ENCODE peak calls at places on chromosome 21, in ten cellular contexts. One of them, this sample, is unnamed.

GRCh38 chr21:36355071-36355680 is 30.0 kb upstream of the CHAF1B start:
- DNase-seq in aorta: no peak
- DNase-seq in stimulated activated CD4-positive, alpha-beta T cell treated with anti-CD3 and anti-CD28 coated beads, Interleukin-4, amount 100 ng/mL, for 1 hour: no peak
- DNase-seq in hippocampal formation: no peak
- DNase-seq in left ventricle myocardium inferior: no peak
- DNase-seq in esophagus squamous epithelium: no peak
- DNase-seq in transverse colon: no peak
- DNase-seq in ACHN: no peak
- DNase-seq in activated T-cell treated with anti-CD3 and anti-CD28 coated beads, Interleukin-2, amount 50 U/mL, for 1 hour: no peak
- DNase-seq in stimulated activated CD8-positive, alpha-beta memory T cell treated with anti-CD3 and anti-CD28 coated beads, Interleukin-7, amount 100 ng/mL, for 24 hours: no peak
- DNase-seq in this sample: no peak

GRCh38 chr21:33640697-33641338 is 723 bp downstream of the CRYZL1 start:
- DNase-seq in stimulated activated CD8-positive, alpha-beta memory T cell treated with anti-CD3 and anti-CD28 coated beads, Interleukin-7, amount 100 ng/mL, for 24 hours: no peak
- DNase-seq in stimulated activated CD4-positive, alpha-beta T cell treated with anti-CD3 and anti-CD28 coated beads, Interleukin-4, amount 100 ng/mL, for 1 hour: no peak
- DNase-seq in hippocampal formation: no peak
- DNase-seq in ACHN: peak
- DNase-seq in esophagus squamous epithelium: no peak
- DNase-seq in activated T-cell treated with anti-CD3 and anti-CD28 coated beads, Interleukin-2, amount 50 U/mL, for 1 hour: no peak
- DNase-seq in transverse colon: peak
- DNase-seq in left ventricle myocardium inferior: no peak
- DNase-seq in aorta: no peak
- DNase-seq in this sample: no peak

GRCh38 chr21:41954654-41955499 is 1.1 kb upstream of the C2CD2 start:
- DNase-seq in activated T-cell treated with anti-CD3 and anti-CD28 coated beads, Interleukin-2, amount 50 U/mL, for 1 hour: no peak
- DNase-seq in aorta: peak
- DNase-seq in hippocampal formation: no peak
- DNase-seq in left ventricle myocardium inferior: no peak
- DNase-seq in stimulated activated CD4-positive, alpha-beta T cell treated with anti-CD3 and anti-CD28 coated beads, Interleukin-4, amount 100 ng/mL, for 1 hour: no peak
- DNase-seq in transverse colon: no peak
- DNase-seq in stimulated activated CD8-positive, alpha-beta memory T cell treated with anti-CD3 and anti-CD28 coated beads, Interleukin-7, amount 100 ng/mL, for 24 hours: no peak
- DNase-seq in esophagus squamous epithelium: no peak
- DNase-seq in ACHN: no peak
- DNase-seq in this sample: no peak

GRCh38 chr21:35020446-35020845 is 28.7 kb downstream of the RUNX1 start:
- DNase-seq in left ventricle myocardium inferior: no peak
- DNase-seq in hippocampal formation: no peak
- DNase-seq in transverse colon: no peak
- DNase-seq in esophagus squamous epithelium: no peak
- DNase-seq in stimulated activated CD8-positive, alpha-beta memory T cell treated with anti-CD3 and anti-CD28 coated beads, Interleukin-7, amount 100 ng/mL, for 24 hours: no peak
- DNase-seq in activated T-cell treated with anti-CD3 and anti-CD28 coated beads, Interleukin-2, amount 50 U/mL, for 1 hour: peak
- DNase-seq in aorta: no peak
- DNase-seq in stimulated activated CD4-positive, alpha-beta T cell treated with anti-CD3 and anti-CD28 coated beads, Interleukin-4, amount 100 ng/mL, for 1 hour: no peak
- DNase-seq in ACHN: no peak
- DNase-seq in this sample: no peak

GRCh38 chr21:19322360-19322759 is 918.8 kb upstream of the TMPRSS15 start:
- DNase-seq in stimulated activated CD8-positive, alpha-beta memory T cell treated with anti-CD3 and anti-CD28 coated beads, Interleukin-7, amount 100 ng/mL, for 24 hours: no peak
- DNase-seq in esophagus squamous epithelium: no peak
- DNase-seq in activated T-cell treated with anti-CD3 and anti-CD28 coated beads, Interleukin-2, amount 50 U/mL, for 1 hour: no peak
- DNase-seq in hippocampal formation: no peak
- DNase-seq in left ventricle myocardium inferior: no peak
- DNase-seq in transverse colon: no peak
- DNase-seq in ACHN: peak
- DNase-seq in stimulated activated CD4-positive, alpha-beta T cell treated with anti-CD3 and anti-CD28 coated beads, Interleukin-4, amount 100 ng/mL, for 1 hour: no peak
- DNase-seq in aorta: no peak
- DNase-seq in this sample: no peak

GRCh38 chr21:36783612-36784383 is 84.9 kb downstream of the SIM2 start:
- DNase-seq in aorta: no peak
- DNase-seq in esophagus squamous epithelium: no peak
- DNase-seq in transverse colon: no peak
- DNase-seq in stimulated activated CD8-positive, alpha-beta memory T cell treated with anti-CD3 and anti-CD28 coated beads, Interleukin-7, amount 100 ng/mL, for 24 hours: no peak
- DNase-seq in ACHN: peak
- DNase-seq in left ventricle myocardium inferior: no peak
- DNase-seq in stimulated activated CD4-positive, alpha-beta T cell treated with anti-CD3 and anti-CD28 coated beads, Interleukin-4, amount 100 ng/mL, for 1 hour: no peak
- DNase-seq in hippocampal formation: no peak
- DNase-seq in activated T-cell treated with anti-CD3 and anti-CD28 coated beads, Interleukin-2, amount 50 U/mL, for 1 hour: no peak
- DNase-seq in this sample: no peak

GRCh38 chr21:35593000-35593502 is 467.3 kb downstream of the SETD4 start:
- DNase-seq in activated T-cell treated with anti-CD3 and anti-CD28 coated beads, Interleukin-2, amount 50 U/mL, for 1 hour: no peak
- DNase-seq in hippocampal formation: no peak
- DNase-seq in aorta: no peak
- DNase-seq in ACHN: no peak
- DNase-seq in esophagus squamous epithelium: no peak
- DNase-seq in transverse colon: no peak
- DNase-seq in left ventricle myocardium inferior: no peak
- DNase-seq in stimulated activated CD4-positive, alpha-beta T cell treated with anti-CD3 and anti-CD28 coated beads, Interleukin-4, amount 100 ng/mL, for 1 hour: no peak
- DNase-seq in stimulated activated CD8-positive, alpha-beta memory T cell treated with anti-CD3 and anti-CD28 coated beads, Interleukin-7, amount 100 ng/mL, for 24 hours: no peak
- DNase-seq in this sample: no peak

GRCh38 chr21:42214081-42214750 is 4.7 kb upstream of the ABCG1 start:
- DNase-seq in stimulated activated CD4-positive, alpha-beta T cell treated with anti-CD3 and anti-CD28 coated beads, Interleukin-4, amount 100 ng/mL, for 1 hour: no peak
- DNase-seq in activated T-cell treated with anti-CD3 and anti-CD28 coated beads, Interleukin-2, amount 50 U/mL, for 1 hour: no peak
- DNase-seq in transverse colon: no peak
- DNase-seq in aorta: no peak
- DNase-seq in ACHN: no peak
- DNase-seq in left ventricle myocardium inferior: no peak
- DNase-seq in esophagus squamous epithelium: no peak
- DNase-seq in hippocampal formation: no peak
- DNase-seq in stimulated activated CD8-positive, alpha-beta memory T cell treated with anti-CD3 and anti-CD28 coated beads, Interleukin-7, amount 100 ng/mL, for 24 hours: no peak
- DNase-seq in this sample: no peak

GRCh38 chr21:46046471-46046870 is 51.4 kb upstream of the COL6A2 start:
- DNase-seq in transverse colon: no peak
- DNase-seq in hippocampal formation: no peak
- DNase-seq in left ventricle myocardium inferior: no peak
- DNase-seq in stimulated activated CD4-positive, alpha-beta T cell treated with anti-CD3 and anti-CD28 coated beads, Interleukin-4, amount 100 ng/mL, for 1 hour: no peak
- DNase-seq in esophagus squamous epithelium: no peak
- DNase-seq in aorta: no peak
- DNase-seq in stimulated activated CD8-positive, alpha-beta memory T cell treated with anti-CD3 and anti-CD28 coated beads, Interleukin-7, amount 100 ng/mL, for 24 hours: no peak
- DNase-seq in activated T-cell treated with anti-CD3 and anti-CD28 coated beads, Interleukin-2, amount 50 U/mL, for 1 hour: no peak
- DNase-seq in ACHN: no peak
- DNase-seq in this sample: no peak

GRCh38 chr21:16912075-16912474 is 600.8 kb upstream of the CXADR start:
- DNase-seq in transverse colon: no peak
- DNase-seq in ACHN: no peak
- DNase-seq in esophagus squamous epithelium: no peak
- DNase-seq in aorta: no peak
- DNase-seq in activated T-cell treated with anti-CD3 and anti-CD28 coated beads, Interleukin-2, amount 50 U/mL, for 1 hour: no peak
- DNase-seq in hippocampal formation: no peak
- DNase-seq in stimulated activated CD4-positive, alpha-beta T cell treated with anti-CD3 and anti-CD28 coated beads, Interleukin-4, amount 100 ng/mL, for 1 hour: no peak
- DNase-seq in stimulated activated CD8-positive, alpha-beta memory T cell treated with anti-CD3 and anti-CD28 coated beads, Interleukin-7, amount 100 ng/mL, for 24 hours: no peak
- DNase-seq in left ventricle myocardium inferior: no peak
- DNase-seq in this sample: no peak

GRCh38 chr21:45073301-45074047 is 906 bp upstream of the ADARB1 start:
- DNase-seq in aorta: peak
- DNase-seq in left ventricle myocardium inferior: no peak
- DNase-seq in hippocampal formation: no peak
- DNase-seq in activated T-cell treated with anti-CD3 and anti-CD28 coated beads, Interleukin-2, amount 50 U/mL, for 1 hour: no peak
- DNase-seq in esophagus squamous epithelium: no peak
- DNase-seq in stimulated activated CD8-positive, alpha-beta memory T cell treated with anti-CD3 and anti-CD28 coated beads, Interleukin-7, amount 100 ng/mL, for 24 hours: no peak
- DNase-seq in stimulated activated CD4-positive, alpha-beta T cell treated with anti-CD3 and anti-CD28 coated beads, Interleukin-4, amount 100 ng/mL, for 1 hour: no peak
- DNase-seq in transverse colon: peak
- DNase-seq in ACHN: no peak
- DNase-seq in this sample: no peak

GRCh38 chr21:44407493-44407892 is 47.8 kb upstream of the LRRC3 start:
- DNase-seq in aorta: no peak
- DNase-seq in esophagus squamous epithelium: no peak
- DNase-seq in stimulated activated CD4-positive, alpha-beta T cell treated with anti-CD3 and anti-CD28 coated beads, Interleukin-4, amount 100 ng/mL, for 1 hour: peak
- DNase-seq in ACHN: no peak
- DNase-seq in hippocampal formation: no peak
- DNase-seq in activated T-cell treated with anti-CD3 and anti-CD28 coated beads, Interleukin-2, amount 50 U/mL, for 1 hour: no peak
- DNase-seq in transverse colon: no peak
- DNase-seq in stimulated activated CD8-positive, alpha-beta memory T cell treated with anti-CD3 and anti-CD28 coated beads, Interleukin-7, amount 100 ng/mL, for 24 hours: no peak
- DNase-seq in left ventricle myocardium inferior: no peak
- DNase-seq in this sample: no peak

GRCh38 chr21:34567574-34567973 is 47.3 kb downstream of the RCAN1 start:
- DNase-seq in left ventricle myocardium inferior: no peak
- DNase-seq in activated T-cell treated with anti-CD3 and anti-CD28 coated beads, Interleukin-2, amount 50 U/mL, for 1 hour: no peak
- DNase-seq in hippocampal formation: no peak
- DNase-seq in aorta: no peak
- DNase-seq in stimulated activated CD8-positive, alpha-beta memory T cell treated with anti-CD3 and anti-CD28 coated beads, Interleukin-7, amount 100 ng/mL, for 24 hours: no peak
- DNase-seq in transverse colon: no peak
- DNase-seq in stimulated activated CD4-positive, alpha-beta T cell treated with anti-CD3 and anti-CD28 coated beads, Interleukin-4, amount 100 ng/mL, for 1 hour: no peak
- DNase-seq in esophagus squamous epithelium: no peak
- DNase-seq in ACHN: no peak
- DNase-seq in this sample: no peak

GRCh38 chr21:42375141-42375905 is 9.0 kb upstream of the TFF1 start:
- DNase-seq in stimulated activated CD8-positive, alpha-beta memory T cell treated with anti-CD3 and anti-CD28 coated beads, Interleukin-7, amount 100 ng/mL, for 24 hours: no peak
- DNase-seq in hippocampal formation: no peak
- DNase-seq in esophagus squamous epithelium: no peak
- DNase-seq in left ventricle myocardium inferior: no peak
- DNase-seq in transverse colon: peak
- DNase-seq in aorta: no peak
- DNase-seq in activated T-cell treated with anti-CD3 and anti-CD28 coated beads, Interleukin-2, amount 50 U/mL, for 1 hour: no peak
- DNase-seq in ACHN: no peak
- DNase-seq in stimulated activated CD4-positive, alpha-beta T cell treated with anti-CD3 and anti-CD28 coated beads, Interleukin-4, amount 100 ng/mL, for 1 hour: no peak
- DNase-seq in this sample: no peak

GRCh38 chr21:38847556-38847955 is 41.8 kb downstream of the ETS2 start:
- DNase-seq in stimulated activated CD4-positive, alpha-beta T cell treated with anti-CD3 and anti-CD28 coated beads, Interleukin-4, amount 100 ng/mL, for 1 hour: no peak
- DNase-seq in hippocampal formation: no peak
- DNase-seq in aorta: no peak
- DNase-seq in transverse colon: no peak
- DNase-seq in esophagus squamous epithelium: no peak
- DNase-seq in ACHN: no peak
- DNase-seq in stimulated activated CD8-positive, alpha-beta memory T cell treated with anti-CD3 and anti-CD28 coated beads, Interleukin-7, amount 100 ng/mL, for 24 hours: no peak
- DNase-seq in left ventricle myocardium inferior: no peak
- DNase-seq in activated T-cell treated with anti-CD3 and anti-CD28 coated beads, Interleukin-2, amount 50 U/mL, for 1 hour: no peak
- DNase-seq in this sample: no peak

This sample was measured in caudate nucleus.